ENCODE peak calls at places on chromosomes 1 and 21, in five cellular contexts. K, F, O, P and J are unnamed samples.

GRCh38 chr1:57831624-57832023 is 407.8 kb upstream of the DAB1 start:
- DNase-seq in K (no peak), F (peak), O (no peak), P (no peak), J (no peak)

GRCh38 chr1:179369751-179370341 is 4.1 kb downstream of the AXDND1 start:
- DNase-seq in K (peak), F (peak), O (peak), P (peak), J (no peak)

GRCh38 chr1:83692524-83693336 is 306.2 kb downstream of the TTLL7 start:
- DNase-seq in K (peak), F (peak), O (peak), P (no peak), J (no peak)

GRCh38 chr21:28272272-28272992 is 720.2 kb downstream of the LTN1 start:
- DNase-seq in K (no peak), F (peak), O (no peak), P (no peak), J (no peak)

GRCh38 chr1:183757061-183757460 is 47.9 kb upstream of the RGL1 start:
- DNase-seq in K (no peak), F (peak), O (no peak), P (no peak), J (no peak)

GRCh38 chr1:181911715-181912114 is 149.8 kb downstream of the ZNF648 start:
- DNase-seq in K (no peak), F (no peak), O (no peak), P (no peak), J (no peak)

GRCh38 chr1:201513498-201514243 is 6.7 kb upstream of the CSRP1 start:
- DNase-seq in K (no peak), F (no peak), O (no peak), P (no peak), J (no peak)

GRCh38 chr1:15946546-15947381 is 29.1 kb downstream of the ZBTB17 start:
- DNase-seq in K (no peak), F (no peak), O (no peak), P (no peak), J (no peak)

GRCh38 chr1:235047331-235047871 is 81.2 kb downstream of the TOMM20 start:
- DNase-seq in K (no peak), F (no peak), O (no peak), P (no peak), J (no peak)

GRCh38 chr1:50719126-50719525 is 240.9 kb downstream of the FAF1 start:
- DNase-seq in K (no peak), F (no peak), O (no peak), P (no peak), J (no peak)

GRCh38 chr1:151837197-151837596 is 2.4 kb downstream of the C2CD4D start:
- DNase-seq in K (no peak), F (no peak), O (no peak), P (no peak), J (no peak)

GRCh38 chr1:77354996-77355395 is 73.2 kb downstream of the AK5 start:
- DNase-seq in K (no peak), F (no peak), O (no peak), P (no peak), J (no peak)

GRCh38 chr21:44074315-44074958 is 32.8 kb upstream of the PWP2 start:
- DNase-seq in K (peak), F (no peak), O (no peak), P (peak), J (no peak)